ENCODE peak calls at places on chromosome 5, in four cellular contexts. R, O, Y and E are unnamed samples.

GRCh38 chr5:11048760-11049159 is 287.7 kb upstream of the DAP start:
- DNase-seq in O (no peak), Y (no peak), R (peak), E (no peak)

GRCh38 chr5:74517700-74518099 is 122.8 kb downstream of the ENC1 start:
- DNase-seq in R (no peak), O (peak), Y (peak), E (peak)

GRCh38 chr5:129917224-129917623 is 13.0 kb downstream of the CHSY3 start:
- DNase-seq in R (no peak), Y (no peak), O (no peak), E (no peak)

GRCh38 chr5:71905804-71906711 is 187.0 kb downstream of the CARTPT start:
- DNase-seq in R (no peak), Y (no peak), O (no peak), E (no peak)

GRCh38 chr5:114957384-114957783 is 212.3 kb downstream of the TRIM36 start:
- DNase-seq in Y (no peak), R (no peak), O (no peak), E (no peak)

GRCh38 chr5:158074597-158074991 is 215.6 kb upstream of the CLINT1 start:
- DNase-seq in Y (no peak), R (no peak), O (no peak), E (no peak)

GRCh38 chr5:54018438-54018837 is 291.9 kb downstream of the ARL15 start:
- DNase-seq in R (no peak), O (no peak), Y (peak), E (peak)

GRCh38 chr5:150058480-150059126 is 27.8 kb downstream of the CSF1R start:
- DNase-seq in O (peak), Y (peak), R (peak), E (no peak)

GRCh38 chr5:68371607-68372006 is 156.1 kb downstream of the PIK3R1 start:
- DNase-seq in Y (no peak), O (no peak), R (no peak), E (no peak)

GRCh38 chr5:107875834-107876233 is 205.1 kb upstream of the EFNA5 start:
- DNase-seq in O (peak), Y (peak), R (no peak), E (no peak)

GRCh38 chr5:58934629-58935097 is 351.8 kb downstream of the RAB3C start:
- DNase-seq in O (no peak), R (no peak), Y (no peak), E (no peak)

GRCh38 chr5:138635268-138635667 is 60.1 kb upstream of the HSPA9 start:
- DNase-seq in R (no peak), Y (peak), O (no peak), E (no peak)

GRCh38 chr5:133295520-133295919 is 243.7 kb downstream of the HSPA4 start:
- DNase-seq in Y (no peak), R (no peak), O (peak), E (no peak)

GRCh38 chr5:157348049-157348400 is 82.1 kb downstream of the CYFIP2 start:
- DNase-seq in Y (no peak), R (peak), O (no peak), E (no peak)

GRCh38 chr5:17373406-17374110 is 124.5 kb upstream of the TAF11L2 start:
- DNase-seq in O (no peak), R (no peak), Y (no peak), E (no peak)

GRCh38 chr5:38783011-38783551 is 62.7 kb upstream of the OSMR start:
- DNase-seq in Y (peak), R (peak), O (peak), E (peak)

GRCh38 chr5:115267617-115268016 is 4.9 kb upstream of the PGGT1B start:
- DNase-seq in O (no peak), Y (peak), R (peak), E (no peak)

GRCh38 chr5:113271753-113272454 is 162.9 kb downstream of the TSSK1B start:
- DNase-seq in O (no peak), R (peak), Y (no peak), E (no peak)

GRCh38 chr5:128579111-128579510 is 41.1 kb upstream of the FBN2 start:
- DNase-seq in R (peak), Y (peak), O (no peak), E (no peak)

GRCh38 chr5:158614951-158615350 is 484.8 kb downstream of the EBF1 start:
- DNase-seq in O (no peak), R (no peak), Y (no peak), E (no peak)

GRCh38 chr5:128276537-128277216 is 193.1 kb downstream of the SLC12A2 start:
- DNase-seq in R (peak), O (peak), Y (peak), E (no peak)

GRCh38 chr5:62588668-62589067 is 10.0 kb downstream of the LRRC70 start:
- DNase-seq in O (no peak), Y (no peak), R (no peak), E (no peak)

GRCh38 chr5:119329701-119330100 is 26.1 kb upstream of the TNFAIP8 start:
- DNase-seq in Y (peak), O (no peak), R (no peak), E (no peak)

GRCh38 chr5:161744276-161744675 is 58.8 kb downstream of the GABRA6 start:
- DNase-seq in Y (no peak), R (no peak), O (no peak), E (no peak)

GRCh38 chr5:148238395-148238794 is at the start of gene MARCOL:
- DNase-seq in Y (no peak), R (no peak), O (no peak), E (no peak)

GRCh38 chr5:174323878-174324281 is 278.4 kb downstream of the NSG2 start:
- DNase-seq in Y (peak), O (peak), R (peak), E (no peak)

GRCh38 chr5:51203598-51203997 is 179.7 kb upstream of the ISL1 start:
- DNase-seq in R (no peak), O (no peak), Y (no peak), E (no peak)

GRCh38 chr5:124706729-124707361 is 39.6 kb downstream of the ZNF608 start:
- DNase-seq in O (no peak), Y (peak), R (no peak), E (peak)

GRCh38 chr5:177303121-177303924 is at the start of the genes PRELID1 and RAB24:
- DNase-seq in Y (peak), O (peak), R (peak), E (peak)

GRCh38 chr5:168291961-168292782 is 727 bp downstream of the WWC1 start:
- DNase-seq in O (no peak), R (no peak), Y (peak), E (no peak)

GRCh38 chr5:74206571-74207550 is 433.7 kb downstream of the ENC1 start:
- DNase-seq in O (peak), R (peak), Y (peak), E (no peak)

GRCh38 chr5:164475339-164475977 is 970.0 kb downstream of the MAT2B start:
- DNase-seq in R (peak), Y (peak), O (no peak), E (no peak)

GRCh38 chr5:67214036-67214435 is 17.4 kb upstream of the CD180 start:
- DNase-seq in Y (peak), O (no peak), R (peak), E (no peak)

GRCh38 chr5:55625603-55625875 is 86.6 kb downstream of the SLC38A9 start:
- DNase-seq in R (no peak), Y (no peak), O (no peak), E (no peak)

GRCh38 chr5:172765766-172766286 is 5.2 kb downstream of the DUSP1 start:
- DNase-seq in O (peak), Y (peak), R (no peak), E (no peak)

DNA sequence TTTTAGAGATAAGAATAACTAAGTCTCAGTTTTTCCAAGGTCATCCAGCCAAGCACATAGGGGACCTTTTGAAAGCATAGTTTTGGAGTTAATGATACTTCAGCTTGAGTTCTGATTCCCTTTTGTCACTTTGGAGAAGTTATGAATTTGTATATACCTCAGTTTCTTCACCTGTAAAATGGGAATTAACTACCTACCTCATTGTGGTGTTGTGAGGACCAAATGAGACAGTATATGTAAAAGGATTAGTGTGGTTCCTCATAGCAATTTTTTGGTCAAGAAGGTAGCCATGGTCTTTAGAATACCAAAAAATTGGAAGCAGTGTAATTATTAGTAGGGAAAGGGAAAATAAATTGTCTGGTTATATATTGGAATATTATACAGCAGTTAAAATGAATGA is 97.6 kb upstream of the DHFR start:
- DNase-seq in R (no peak), Y (no peak), O (no peak), E (no peak)
- H3K4me3 ChIP-seq in R (no peak), Y (no peak), O (no peak), E (no peak)

GRCh38 chr5:135203593-135204036 is 169.6 kb upstream of the PITX1 start:
- DNase-seq in O (no peak), Y (no peak), R (peak), E (no peak)
- TF ChIP-seq CTCF in O (peak), Y (peak), R (peak), E (peak)

DNA sequence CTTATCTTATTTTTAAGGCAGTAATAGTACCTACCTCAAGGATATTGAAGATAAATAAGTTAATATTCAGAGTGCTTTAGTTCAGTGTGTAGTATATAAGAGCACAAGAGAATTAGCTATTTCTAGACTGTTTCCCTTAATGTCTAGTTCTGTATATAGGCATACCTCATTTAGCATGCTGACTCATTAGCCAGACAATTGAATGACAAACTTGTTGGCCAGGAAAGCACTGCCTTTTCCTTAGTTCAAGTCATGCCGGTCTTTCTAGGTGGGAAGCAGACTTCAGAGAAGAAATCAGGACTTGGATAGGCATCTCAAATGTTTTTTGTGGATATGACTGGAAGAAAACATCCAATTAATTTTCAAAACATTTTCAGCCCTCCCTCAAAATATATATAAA is 3.2 kb upstream of the FBXO4 start:
- DNase-seq in Y (peak), O (peak), R (peak), E (no peak)
- H3K27ac ChIP-seq in Y (no peak), O (no peak), R (no peak), E (no peak)

DNA sequence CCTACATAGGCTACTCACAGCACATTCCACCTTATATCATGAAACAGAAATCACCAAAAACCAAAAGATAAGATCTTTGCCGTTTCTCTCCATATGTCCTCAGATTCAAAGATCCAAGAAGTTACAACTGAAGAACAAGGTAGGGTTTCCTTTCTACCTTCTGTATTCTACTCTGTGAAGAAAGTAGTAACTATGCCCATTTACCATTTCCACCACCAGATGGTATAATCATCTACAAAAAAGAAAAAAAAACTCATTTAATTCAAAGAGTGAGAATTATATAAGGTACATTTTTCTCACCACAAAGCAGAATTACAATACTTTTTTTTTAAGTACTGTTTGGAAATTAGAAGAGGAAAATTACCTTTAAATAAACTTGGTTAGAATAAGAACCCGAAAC is 172.6 kb upstream of the PTGER4 start:
- DNase-seq in Y (no peak), R (peak), O (no peak), E (no peak)
- H3K4me3 ChIP-seq in Y (no peak), R (no peak), O (no peak), E (no peak)

GRCh38 chr5:76319673-76320072 is 83.4 kb upstream of the IQGAP2 start:
- DNase-seq in O (no peak), Y (no peak), R (no peak), E (no peak)

GRCh38 chr5:76326559-76327351 is 76.3 kb upstream of the IQGAP2 start:
- DNase-seq in Y (no peak), R (no peak), O (no peak), E (no peak)

GRCh38 chr5:76329346-76329745 is 73.7 kb upstream of the IQGAP2 start:
- DNase-seq in R (no peak), O (no peak), Y (no peak), E (no peak)

GRCh38 chr5:76325876-76326491 is 77.1 kb upstream of the IQGAP2 start:
- DNase-seq in R (no peak), Y (no peak), O (no peak), E (no peak)

GRCh38 chr5:76325326-76325725 is 77.8 kb upstream of the IQGAP2 start:
- DNase-seq in O (no peak), Y (no peak), R (no peak), E (no peak)
- TF ChIP-seq CTCF in O (no peak), Y (no peak), R (no peak), E (no peak)

DNA sequence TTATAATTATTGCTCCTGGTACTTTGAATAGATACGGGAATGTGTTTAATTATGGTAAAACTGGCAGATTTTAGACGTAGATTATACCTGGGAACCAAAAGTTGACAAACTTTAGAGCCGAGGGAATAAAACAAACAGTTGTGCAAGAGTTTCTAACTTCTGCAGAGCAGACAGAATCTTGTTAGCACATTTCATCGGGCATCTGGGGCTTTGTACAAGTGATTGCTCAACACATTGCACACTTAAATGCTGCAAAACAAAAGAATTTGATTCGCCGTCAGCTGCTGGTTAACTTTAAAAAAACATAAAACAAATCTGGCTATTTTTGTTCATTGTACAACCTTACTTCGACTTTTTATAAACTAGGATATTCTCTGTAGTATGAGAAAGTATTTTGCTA is 398.1 kb downstream of the MAN2A1 start:
- DNase-seq in Y (no peak), R (no peak), O (no peak), E (no peak)
- H3K27ac ChIP-seq in Y (no peak), R (no peak), O (no peak), E (no peak)

GRCh38 chr5:1153428-1153827 is 41.6 kb upstream of the SLC12A7 start:
- DNase-seq in Y (no peak), O (no peak), R (no peak), E (no peak)

GRCh38 chr5:1155191-1156032 is 43.5 kb upstream of the SLC12A7 start:
- DNase-seq in R (no peak), Y (no peak), O (no peak), E (no peak)

GRCh38 chr5:1158647-1159340 is 42.6 kb upstream of the SLC6A19 start:
- DNase-seq in Y (no peak), R (no peak), O (no peak), E (no peak)

GRCh38 chr5:1156754-1157460 is 44.5 kb upstream of the SLC6A19 start:
- DNase-seq in R (no peak), O (no peak), Y (no peak), E (no peak)

GRCh38 chr5:1156033-1156753 is 44.3 kb upstream of the SLC12A7 start:
- DNase-seq in Y (no peak), R (no peak), O (no peak), E (no peak)
- H3K4me3 ChIP-seq in Y (no peak), R (no peak), O (no peak), E (no peak)

GRCh38 chr5:180673371-180674252 is 24.2 kb upstream of the FLT4 start:
- DNase-seq in Y (no peak), O (no peak), R (no peak), E (no peak)
- TF ChIP-seq CTCF in Y (no peak), O (no peak), R (peak), E (no peak)

GRCh38 chr5:96781031-96781733 is 26.6 kb downstream of the ERAP1 start:
- DNase-seq in Y (peak), O (peak), R (peak), E (no peak)

GRCh38 chr5:96778409-96778808 is 29.3 kb downstream of the ERAP1 start:
- DNase-seq in Y (no peak), O (no peak), R (no peak), E (no peak)

GRCh38 chr5:96781734-96782064 is 26.0 kb downstream of the ERAP1 start:
- DNase-seq in Y (no peak), R (no peak), O (no peak), E (no peak)

GRCh38 chr5:96783326-96783725 is 24.4 kb downstream of the ERAP1 start:
- DNase-seq in O (no peak), Y (peak), R (no peak), E (no peak)

GRCh38 chr5:96780626-96781025 is 27.1 kb downstream of the ERAP1 start:
- DNase-seq in R (no peak), Y (peak), O (peak), E (no peak)
- H3K27ac ChIP-seq in R (peak), Y (peak), O (peak), E (no peak)